ENCODE peak calls at places on chromosome 11, in six cellular contexts. M is stimulated activated CD4-positive, alpha-beta T cell treated with anti-CD3 and anti-CD28 coated beads, Interleukin-4, amount 100 ng/mL, for 4 hours; J is GM13977; W is non-pigmented ciliary epithelial cell; Y is chondrocyte; O is HS-27A. D is an unnamed sample.
A peak's percentile ranks its signal among the peaks of the same experiment; 100 is the strongest.

GRCh38 chr11:132779487-132779886 is 752.8 kb downstream of the OPCML start:
- DNase-seq in J (no peak), O (no peak), M (no peak), Y (no peak), W (no peak), D (no peak)

GRCh38 chr11:77381749-77382693 is 80.5 kb upstream of the GDPD4 start:
- DNase-seq in O (no peak), J (no peak), Y (no peak), M (no peak), W (no peak), D (no peak)

GRCh38 chr11:82174610-82175009 is 559.1 kb downstream of the FAM181B start:
- DNase-seq in O (no peak), J (no peak), M (no peak), W (no peak), Y (no peak), D (no peak)

GRCh38 chr11:111512296-111513239 is at the start of gene BTG4:
- DNase-seq in O (no peak), Y (no peak), J (peak; percentile 54), W (no peak), M (no peak), D (no peak)

GRCh38 chr11:77093987-77094840 is 8.4 kb upstream of the OMP start:
- DNase-seq in J (no peak), O (no peak), W (no peak), M (no peak), Y (peak; percentile 41), D (no peak)

GRCh38 chr11:129248618-129249017 is 56.5 kb upstream of the ARHGAP32 start:
- DNase-seq in Y (no peak), M (no peak), W (peak; percentile 42), J (no peak), O (no peak), D (no peak)

GRCh38 chr11:83948205-83948604 is 662.0 kb upstream of the CCDC90B start:
- DNase-seq in Y (no peak), J (no peak), M (no peak), O (no peak), W (no peak), D (no peak)

GRCh38 chr11:36167073-36167472 is 122.2 kb downstream of the COMMD9 start:
- DNase-seq in J (no peak), Y (no peak), M (no peak), O (no peak), W (no peak), D (no peak)

GRCh38 chr11:130915556-130916237 is 582 bp downstream of the SNX19 start:
- DNase-seq in W (no peak), J (peak; percentile 25), Y (no peak), O (no peak), M (no peak), D (no peak)

GRCh38 chr11:19379465-19379864 is 138.7 kb upstream of the E2F8 start:
- DNase-seq in J (no peak), O (no peak), M (no peak), W (no peak), Y (no peak), D (no peak)

GRCh38 chr11:2516276-2517015 is 71.6 kb downstream of the KCNQ1 start:
- DNase-seq in O (no peak), Y (peak; percentile 18), J (no peak), M (peak; percentile 0), W (no peak), D (peak; percentile 15)

GRCh38 chr11:62340269-62340901 is 3.1 kb downstream of the ASRGL1 start:
- DNase-seq in M (peak; percentile 48), J (peak; percentile 57), W (peak; percentile 15), Y (no peak), O (peak; percentile 14), D (peak; percentile 51)

GRCh38 chr11:75344186-75344585 is 7.3 kb downstream of the ARRB1 start:
- DNase-seq in J (no peak), W (no peak), O (no peak), M (no peak), Y (no peak), D (no peak)

GRCh38 chr11:83088965-83089364 is 17.3 kb upstream of the RAB30 start:
- DNase-seq in J (no peak), W (no peak), M (no peak), Y (no peak), O (no peak), D (no peak)

GRCh38 chr11:46976182-46976854 is 39.8 kb downstream of the CSTPP1 start:
- DNase-seq in W (no peak), J (peak; percentile 38), O (no peak), Y (no peak), M (no peak), D (no peak)

GRCh38 chr11:13970986-13971385 is 8.5 kb downstream of the SPON1 start:
- DNase-seq in W (no peak), J (no peak), O (peak; percentile 39), Y (no peak), M (no peak), D (no peak)

GRCh38 chr11:88544656-88545280 is 207.2 kb upstream of the CTSC start:
- DNase-seq in Y (no peak), O (no peak), W (no peak), M (no peak), J (no peak), D (no peak)

GRCh38 chr11:68959465-68960298 is 21.1 kb downstream of the MRGPRD start:
- DNase-seq in J (no peak), W (no peak), M (no peak), O (no peak), Y (peak; percentile 75), D (peak; percentile 62)

GRCh38 chr11:17714356-17714854 is 5.0 kb upstream of the MYOD1 start:
- DNase-seq in O (no peak), Y (no peak), J (no peak), M (no peak), W (no peak), D (no peak)

GRCh38 chr11:76073716-76074115 is 132.6 kb downstream of the WNT11 start:
- DNase-seq in Y (no peak), M (no peak), W (peak; percentile 42), O (no peak), J (no peak), D (no peak)

GRCh38 chr11:76770642-76771445 is 12.3 kb upstream of the TSKU start:
- DNase-seq in O (peak; percentile 90), J (no peak), M (no peak), Y (no peak), W (peak; percentile 94), D (no peak)

GRCh38 chr11:113351490-113351889 is 36.1 kb upstream of the ANKK1 start:
- DNase-seq in M (no peak), O (no peak), J (no peak), Y (no peak), W (no peak), D (no peak)

GRCh38 chr11:47233989-47234668 is 14.5 kb downstream of the ACP2 start:
- DNase-seq in W (peak; percentile 56), O (peak; percentile 54), M (no peak), J (no peak), Y (no peak), D (no peak)

GRCh38 chr11:122069946-122070345 is 46.1 kb downstream of the BLID start:
- DNase-seq in M (no peak), O (no peak), Y (no peak), J (peak; percentile 4), W (peak; percentile 64), D (peak; percentile 40)

GRCh38 chr11:29271616-29272015 is 745.2 kb downstream of the KCNA4 start:
- DNase-seq in J (no peak), M (no peak), W (no peak), Y (no peak), O (no peak), D (no peak)

GRCh38 chr11:114075891-114076441 is 16.5 kb downstream of the ZBTB16 start:
- DNase-seq in W (no peak), O (no peak), J (peak; percentile 43), M (no peak), Y (no peak), D (no peak)

GRCh38 chr11:15223318-15223717 is 108.6 kb downstream of the INSC start:
- DNase-seq in J (no peak), Y (no peak), O (no peak), W (no peak), M (no peak), D (no peak)

GRCh38 chr11:112858289-112859023 is 102.8 kb upstream of the NCAM1 start:
- DNase-seq in Y (no peak), W (no peak), J (no peak), O (no peak), M (no peak), D (no peak)

GRCh38 chr11:44575288-44575672 is 9.8 kb downstream of the CD82 start:
- DNase-seq in M (peak; percentile 78), O (no peak), Y (no peak), J (no peak), W (peak; percentile 38), D (no peak)

GRCh38 chr11:1843098-1843473 is 4.3 kb downstream of the TNNI2 start:
- DNase-seq in M (no peak), O (no peak), J (no peak), Y (no peak), W (no peak), D (no peak)

GRCh38 chr11:86692317-86692716 is 19.9 kb upstream of the ME3 start:
- DNase-seq in Y (no peak), J (no peak), O (no peak), W (no peak), M (no peak), D (no peak)

GRCh38 chr11:107679255-107680024 is 32.4 kb downstream of the SLN start:
- DNase-seq in M (no peak), O (no peak), W (no peak), Y (no peak), J (no peak), D (no peak)

GRCh38 chr11:63768232-63769043 is at the start of gene ZFTA:
- DNase-seq in O (peak; percentile 35), M (peak; percentile 40), W (no peak), J (peak; percentile 92), Y (no peak), D (peak; percentile 58)